ENCODE peak calls at places on chromosomes 6 and 20, in five cellular contexts. T is lower lobe of right lung, K is epithelial cell of proximal tubule, F is foreskin fibroblast, M is tibial nerve. O is an unnamed sample.

GRCh38 chr6:95133578-95133977 is 443.8 kb upstream of the MANEA start:
- DNase-seq in F (no peak), M (no peak), T (no peak), K (peak; percentile 2), O (peak; percentile 51)

GRCh38 chr20:56572178-56572577 is 39.1 kb downstream of the FAM209B start:
- DNase-seq in F (no peak), K (no peak), T (no peak), M (no peak), O (peak; percentile 19)

GRCh38 chr6:24188571-24188970 is 62.6 kb downstream of the NRSN1 start:
- DNase-seq in T (no peak), M (no peak), K (no peak), F (no peak), O (no peak)

GRCh38 chr6:28615955-28616747 is 90.5 kb downstream of the GPX5 start:
- DNase-seq in F (no peak), K (no peak), M (no peak), T (no peak), O (no peak)

GRCh38 chr6:43924222-43924702 is 154.3 kb downstream of the VEGFA start:
- DNase-seq in T (peak; percentile 56), M (no peak), F (no peak), K (no peak), O (peak; percentile 54)

GRCh38 chr6:134317471-134318131 is at the start of gene SGK1:
- DNase-seq in M (peak; percentile 17), T (no peak), K (no peak), F (peak; percentile 65), O (peak; percentile 78)

GRCh38 chr6:167965602-167966539 is 31.6 kb upstream of the KIF25 start:
- DNase-seq in F (no peak), M (no peak), K (no peak), T (no peak), O (no peak)

GRCh38 chr6:169141706-169142705 is 111.6 kb downstream of the THBS2 start:
- DNase-seq in F (peak; percentile 73), K (no peak), M (no peak), T (no peak), O (no peak)

GRCh38 chr6:37168809-37169457 is 1.0 kb upstream of the PIM1 start:
- DNase-seq in K (peak; percentile 30), M (peak; percentile 34), T (no peak), F (peak; percentile 86), O (no peak)

GRCh38 chr6:167449099-167449861 is 124.4 kb downstream of the TTLL2 start:
- DNase-seq in M (no peak), K (no peak), T (no peak), F (no peak), O (no peak)

GRCh38 chr6:138250513-138251247 is 32.4 kb upstream of the PBOV1 start:
- DNase-seq in K (peak; percentile 26), M (no peak), F (peak; percentile 84), T (peak; percentile 55), O (peak; percentile 90)

GRCh38 chr6:144758602-144759001 is 473.5 kb downstream of the UTRN start:
- DNase-seq in K (no peak), F (peak; percentile 18), T (no peak), M (no peak), O (peak; percentile 60)

GRCh38 chr6:2993755-2994317 is 5.9 kb upstream of the NQO2 start:
- DNase-seq in K (no peak), M (no peak), F (no peak), T (no peak), O (no peak)

GRCh38 chr20:44603327-44603726 is 20.9 kb downstream of the PKIG start:
- DNase-seq in F (no peak), K (no peak), T (no peak), M (no peak), O (no peak)

GRCh38 chr6:80771941-80772340 is 665.5 kb downstream of the BCKDHB start:
- DNase-seq in M (no peak), K (no peak), T (no peak), F (peak; percentile 53), O (peak; percentile 24)

GRCh38 chr6:151196571-151196970 is 43.2 kb upstream of the AKAP12 start:
- DNase-seq in T (no peak), K (no peak), M (peak; percentile 86), F (peak; percentile 87), O (no peak)

GRCh38 chr20:46512943-46513844 is at the start of gene ZNF334:
- DNase-seq in K (no peak), T (peak; percentile 81), M (no peak), F (peak; percentile 76), O (peak; percentile 9)

GRCh38 chr6:104537185-104537584 is 322.5 kb downstream of the HACE1 start:
- DNase-seq in T (no peak), F (peak; percentile 33), M (no peak), K (no peak), O (peak; percentile 59)

GRCh38 chr6:132734694-132735236 is 20.9 kb upstream of the VNN1 start:
- DNase-seq in K (no peak), F (peak; percentile 63), M (peak; percentile 19), T (no peak), O (peak; percentile 26)

GRCh38 chr6:38818691-38819090 is 103.6 kb downstream of the DNAH8 start:
- DNase-seq in T (no peak), M (no peak), K (no peak), F (no peak), O (no peak)

GRCh38 chr6:151807513-151808330 is at the start of gene ESR1:
- DNase-seq in T (peak; percentile 45), M (peak; percentile 32), F (peak; percentile 69), K (no peak), O (peak; percentile 3)

GRCh38 chr6:104527761-104528415 is 331.8 kb downstream of the HACE1 start:
- DNase-seq in K (no peak), M (no peak), F (peak; percentile 25), T (no peak), O (peak; percentile 27)

GRCh38 chr20:49431345-49431744 is 51.1 kb downstream of the KCNB1 start:
- DNase-seq in F (no peak), T (no peak), M (no peak), K (no peak), O (peak; percentile 74)

GRCh38 chr6:129774697-129775447 is 64.9 kb upstream of the ARHGAP18 start:
- DNase-seq in F (peak; percentile 84), M (peak; percentile 66), T (peak; percentile 57), K (no peak), O (peak; percentile 53)
- H3K4me3 ChIP-seq in F (peak overlapping the region; percentile 17), M (no peak overlapping the region), T (peak overlapping the region; percentile 17), K (peak overlapping the region; percentile 32), O (no peak overlapping the region)

DNA sequence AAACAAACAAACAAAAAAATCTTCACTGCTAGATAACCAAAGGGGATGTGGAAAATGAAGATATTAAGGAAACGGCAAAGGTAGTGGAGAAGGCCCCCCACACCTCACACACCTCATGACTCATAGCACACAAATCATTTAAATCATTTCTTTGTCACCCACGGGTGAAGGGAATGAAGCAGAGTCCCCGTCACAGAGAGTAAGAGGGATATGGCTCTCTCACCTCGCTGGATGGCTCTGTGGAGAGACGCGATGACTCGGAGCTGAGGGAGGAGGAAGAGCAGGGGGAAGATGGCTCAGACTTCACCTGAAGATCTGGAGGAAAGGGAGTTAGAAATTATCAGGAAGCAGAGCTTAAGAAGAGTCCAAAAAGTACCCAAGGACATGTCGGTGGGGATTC is 1.2 kb downstream of the ATF6B start:
- DNase-seq in T (no peak), K (no peak), M (no peak), F (no peak), O (no peak)
- H3K4me3 ChIP-seq in T (peak overlapping the region; percentile 86), K (peak overlapping the region; percentile 88), M (peak overlapping the region; percentile 87), F (peak overlapping the region; percentile 99), O (peak overlapping the region; percentile 80)

GRCh38 chr20:32191873-32192272 is 15.7 kb downstream of the PLAGL2 start:
- DNase-seq in M (no peak), T (no peak), F (no peak), K (no peak), O (no peak)

GRCh38 chr20:32189691-32190607 is 17.6 kb downstream of the PLAGL2 start:
- DNase-seq in K (no peak), F (peak; percentile 67), M (peak; percentile 41), T (peak; percentile 56), O (no peak)

GRCh38 chr20:32189123-32189410 is 18.5 kb downstream of the PLAGL2 start:
- DNase-seq in T (no peak), K (no peak), F (no peak), M (no peak), O (no peak)

GRCh38 chr20:32191422-32191821 is 16.1 kb downstream of the PLAGL2 start:
- DNase-seq in M (no peak), K (no peak), F (no peak), T (no peak), O (no peak)

GRCh38 chr20:32190608-32191415 is 16.7 kb downstream of the PLAGL2 start:
- DNase-seq in K (no peak), T (no peak), M (no peak), F (no peak), O (no peak)
- H3K4me3 ChIP-seq in K (peak overlapping the region; percentile 48), T (peak overlapping the region; percentile 61), M (peak overlapping the region; percentile 61), F (peak overlapping the region; percentile 53), O (no peak overlapping the region)

GRCh38 chr6:90159452-90159851 is 137.2 kb downstream of the BACH2 start:
- DNase-seq in T (no peak), F (no peak), K (no peak), M (no peak), O (no peak)

GRCh38 chr6:90156861-90157260 is 139.8 kb downstream of the BACH2 start:
- DNase-seq in M (no peak), T (no peak), K (no peak), F (no peak), O (peak; percentile 80)

GRCh38 chr6:90157441-90157840 is 139.2 kb downstream of the BACH2 start:
- DNase-seq in F (no peak), M (no peak), K (no peak), T (no peak), O (no peak)

GRCh38 chr6:90160013-90160412 is 136.6 kb downstream of the BACH2 start:
- DNase-seq in T (no peak), M (no peak), F (no peak), K (no peak), O (no peak)

GRCh38 chr6:90158945-90159344 is 137.7 kb downstream of the BACH2 start:
- DNase-seq in F (no peak), T (no peak), M (no peak), K (no peak), O (no peak)
- H3K4me3 ChIP-seq in F (no peak overlapping the region), T (no peak overlapping the region), M (no peak overlapping the region), K (no peak overlapping the region), O (no peak overlapping the region)

DNA sequence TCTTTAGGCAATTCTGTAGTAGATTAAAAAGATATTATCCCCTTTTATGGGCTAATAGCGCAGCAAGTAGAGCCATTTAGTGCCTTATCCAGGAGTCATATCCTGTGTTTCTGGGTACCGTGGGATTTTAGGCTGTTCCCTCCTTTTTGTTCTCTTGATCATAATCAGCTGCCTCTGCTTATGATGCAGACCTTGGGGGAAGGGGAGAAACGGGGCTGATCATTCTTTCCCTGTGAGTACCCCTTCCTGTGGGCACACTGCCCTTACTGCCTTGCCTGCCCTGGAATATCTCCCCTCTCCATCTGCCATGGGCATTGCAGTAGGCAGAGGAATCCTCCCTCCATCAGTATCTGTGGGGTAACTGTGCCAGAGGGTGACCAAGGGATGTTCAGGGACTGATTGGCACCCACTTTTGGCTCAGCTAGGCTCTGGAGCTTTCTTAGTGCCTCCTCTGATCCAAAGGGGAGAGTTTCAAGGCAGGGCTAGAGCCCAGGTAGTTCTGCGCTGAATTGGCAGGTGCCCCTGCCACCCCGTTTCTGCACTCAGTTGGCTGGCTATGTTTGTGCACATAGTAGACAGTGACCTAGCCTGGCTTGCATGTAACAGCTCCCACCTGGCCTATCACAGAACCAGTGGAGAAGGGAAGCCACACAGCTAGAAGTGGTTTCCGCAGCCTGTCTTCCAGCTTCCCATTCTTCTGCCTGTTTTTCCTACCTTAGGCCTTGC is 103.3 kb downstream of the FIG4 start:
- DNase-seq in T (no peak), K (no peak), M (no peak), F (peak; percentile 92), O (peak; percentile 64)
- H3K4me3 ChIP-seq in T (no peak overlapping the region), K (no peak overlapping the region), M (no peak overlapping the region), F (no peak overlapping the region), O (no peak overlapping the region)

O was measured in mammary epithelial cell.